ENCODE peak calls at places on chromosomes 3 and 15, in seven cellular contexts. Y is mammary epithelial cell, V is lung, G is AG04450, P is sigmoid colon, D is dorsolateral prefrontal cortex, L is breast epithelium. O is an unnamed sample.

GRCh38 chr3:160184655-160185054 is 40.6 kb upstream of the C3orf80 start:
- DNase-seq in Y (no peak), V (no peak), G (no peak), P (no peak), D (no peak), L (no peak), O (peak; percentile 91)

GRCh38 chr3:114389156-114389555 is 95.3 kb downstream of the TIGIT start:
- DNase-seq in Y (no peak), V (no peak), G (no peak), P (no peak), D (no peak), L (no peak), O (no peak)

GRCh38 chr3:69236808-69237707 is 114.7 kb upstream of the LMOD3 start:
- DNase-seq in Y (no peak), V (no peak), G (no peak), P (no peak), D (no peak), L (no peak), O (no peak)

GRCh38 chr3:127754411-127755304 is 67.7 kb downstream of the MGLL start:
- DNase-seq in Y (no peak), V (no peak), G (no peak), P (no peak), D (no peak), L (no peak), O (no peak)

GRCh38 chr15:41490355-41490754 is 3.3 kb upstream of the ITPKA start:
- DNase-seq in Y (peak; percentile 95), V (no peak), G (peak; percentile 92), P (no peak), D (no peak), L (no peak), O (peak; percentile 97)

GRCh38 chr3:168325684-168326083 is 230.0 kb upstream of the GOLIM4 start:
- DNase-seq in Y (no peak), V (no peak), G (no peak), P (no peak), D (no peak), L (no peak), O (no peak)

GRCh38 chr15:57728436-57728835 is 21.9 kb downstream of the POLR2M start:
- DNase-seq in Y (peak; percentile 44), V (no peak), G (no peak), P (no peak), D (no peak), L (no peak), O (no peak)

GRCh38 chr3:99250272-99250671 is 348.8 kb upstream of the DCBLD2 start:
- DNase-seq in Y (peak; percentile 78), V (no peak), G (no peak), P (no peak), D (no peak), L (no peak), O (peak; percentile 89)

GRCh38 chr15:62850791-62851291 is 191.7 kb upstream of the TPM1 start:
- DNase-seq in Y (peak; percentile 60), V (no peak), G (peak; percentile 56), P (no peak), D (no peak), L (no peak), O (peak; percentile 95)

GRCh38 chr3:117751691-117752090 is 1042.1 kb downstream of the TUSC7 start:
- DNase-seq in Y (no peak), V (no peak), G (no peak), P (no peak), D (no peak), L (no peak), O (no peak)

GRCh38 chr15:95503107-95503506 is 827.4 kb upstream of the NR2F2 start:
- DNase-seq in Y (no peak), V (no peak), G (no peak), P (no peak), D (no peak), L (no peak), O (no peak)

GRCh38 chr3:11117591-11117990 is 36.7 kb upstream of the HRH1 start:
- DNase-seq in Y (no peak), V (no peak), G (no peak), P (no peak), D (no peak), L (no peak), O (no peak)

GRCh38 chr15:101269479-101270223 is 7.6 kb downstream of the SELENOS start:
- DNase-seq in Y (no peak), V (no peak), G (no peak), P (no peak), D (no peak), L (no peak), O (no peak)

GRCh38 chr3:30606301-30607031 is at the start of gene TGFBR2:
- DNase-seq in Y (peak; percentile 98), V (peak; percentile 97), G (peak; percentile 99), P (peak; percentile 99), D (peak; percentile 69), L (peak; percentile 91), O (peak; percentile 99)

GRCh38 chr15:29756358-29757267 is 65.7 kb downstream of the TJP1 start:
- DNase-seq in Y (peak; percentile 87), V (no peak), G (no peak), P (no peak), D (no peak), L (no peak), O (no peak)

GRCh38 chr15:39315200-39315599 is 265.7 kb upstream of the THBS1 start:
- DNase-seq in Y (no peak), V (no peak), G (no peak), P (no peak), D (no peak), L (no peak), O (no peak)

GRCh38 chr15:93942140-93942808 is 289.1 kb upstream of the MCTP2 start:
- DNase-seq in Y (no peak), V (no peak), G (no peak), P (no peak), D (no peak), L (no peak), O (peak; percentile 40)

GRCh38 chr3:125582707-125583106 is 12.6 kb downstream of the OSBPL11 start:
- DNase-seq in Y (no peak), V (no peak), G (no peak), P (no peak), D (no peak), L (no peak), O (no peak)

GRCh38 chr3:114155370-114155821 is 23.5 kb downstream of the DRD3 start:
- DNase-seq in Y (no peak), V (no peak), G (no peak), P (no peak), D (no peak), L (no peak), O (no peak)

GRCh38 chr3:45417949-45418847 is 29.8 kb downstream of the LARS2 start:
- DNase-seq in Y (peak; percentile 21), V (no peak), G (no peak), P (no peak), D (no peak), L (peak; percentile 19), O (no peak)

GRCh38 chr3:195450731-195451229 is 8.0 kb upstream of the ACAP2 start:
- DNase-seq in Y (no peak), V (no peak), G (peak; percentile 85), P (peak; percentile 71), D (no peak), L (no peak), O (no peak)

GRCh38 chr15:89461386-89461785 is 35.0 kb downstream of the RHCG start:
- DNase-seq in Y (no peak), V (no peak), G (no peak), P (no peak), D (no peak), L (no peak), O (no peak)
- H3K27me3 ChIP-seq in Y (no peaks in the 10 kb centered on the region), V (no peaks in the 10 kb centered on the region), G (peaks cover 13% of the 10 kb centered on the region), P (no peaks in the 10 kb centered on the region), D (no peaks in the 10 kb centered on the region), L (no peaks in the 10 kb centered on the region), O (peaks cover 4% of the 10 kb centered on the region)

GRCh38 chr15:79897701-79898113 is 893 bp upstream of the MTHFS start:
- DNase-seq in Y (no peak), V (no peak), G (no peak), P (no peak), D (no peak), L (no peak), O (no peak)
- H3K4me3 ChIP-seq in Y (peak overlapping the region; percentile 51), V (no peak overlapping the region), G (no peak overlapping the region), P (no peak overlapping the region), D (peak overlapping the region; percentile 76), L (peak overlapping the region; percentile 82), O (no peak overlapping the region)

GRCh38 chr15:69602921-69603320 is 150.3 kb downstream of the RPLP1 start:
- DNase-seq in Y (no peak), V (no peak), G (no peak), P (no peak), D (no peak), L (no peak), O (no peak)

GRCh38 chr15:69604050-69604378 is 151.4 kb downstream of the RPLP1 start:
- DNase-seq in Y (peak; percentile 21), V (no peak), G (no peak), P (no peak), D (no peak), L (no peak), O (no peak)

GRCh38 chr15:69603369-69604049 is 150.9 kb downstream of the RPLP1 start:
- DNase-seq in Y (no peak), V (no peak), G (no peak), P (no peak), D (no peak), L (no peak), O (no peak)

GRCh38 chr15:69600556-69601085 is 148.0 kb downstream of the RPLP1 start:
- DNase-seq in Y (no peak), V (no peak), G (no peak), P (no peak), D (no peak), L (no peak), O (no peak)

DNA sequence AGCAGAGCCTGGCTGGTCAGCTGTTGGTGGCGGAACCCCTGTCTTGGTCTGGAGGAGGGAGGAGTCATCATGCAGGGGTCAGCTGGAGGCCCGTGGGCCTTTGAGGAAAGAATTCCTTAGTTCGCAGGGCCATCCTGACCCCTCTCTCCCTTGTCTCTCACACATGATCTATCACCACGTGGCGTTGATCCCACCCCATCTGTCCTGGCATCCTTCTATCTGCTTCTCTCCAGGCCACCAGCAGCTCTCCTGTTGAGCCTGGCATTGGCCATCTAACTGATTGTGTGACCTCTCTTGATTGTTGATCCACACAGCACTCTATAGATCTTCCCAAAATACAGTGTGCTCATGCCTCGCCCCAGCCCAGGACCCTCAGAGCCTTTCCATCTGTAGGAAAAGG is 149.5 kb downstream of the RPLP1 start:
- DNase-seq in Y (no peak), V (no peak), G (no peak), P (no peak), D (no peak), L (no peak), O (no peak)
- H3K27me3 ChIP-seq in Y (peaks cover 14% of the 10 kb centered on the region), V (no peaks in the 10 kb centered on the region), G (peaks cover 50% of the 10 kb centered on the region), P (no peaks in the 10 kb centered on the region), D (peaks cover 13% of the 10 kb centered on the region), L (no peaks in the 10 kb centered on the region), O (peaks cover 31% of the 10 kb centered on the region)

GRCh38 chr15:88469321-88469720 is 1.8 kb downstream of the MRPS11 start:
- DNase-seq in Y (no peak), V (no peak), G (no peak), P (no peak), D (no peak), L (no peak), O (no peak)

GRCh38 chr15:88467935-88468528 is 524 bp downstream of the MRPS11 start:
- DNase-seq in Y (no peak), V (no peak), G (no peak), P (no peak), D (no peak), L (no peak), O (no peak)

GRCh38 chr15:88463870-88464532 is 3.2 kb downstream of the MRPL46 start:
- DNase-seq in Y (no peak), V (no peak), G (no peak), P (no peak), D (no peak), L (no peak), O (no peak)

GRCh38 chr15:88467073-88467934 is at the start of the genes MRPL46 and MRPS11:
- DNase-seq in Y (peak; percentile 80), V (peak; percentile 89), G (peak; percentile 50), P (peak; percentile 91), D (peak; percentile 84), L (peak; percentile 67), O (peak; percentile 71)

GRCh38 chr15:88465633-88466219 is 1.5 kb downstream of the MRPL46 start:
- DNase-seq in Y (peak; percentile 73), V (peak; percentile 57), G (no peak), P (no peak), D (no peak), L (no peak), O (peak; percentile 12)
- H3K4me3 ChIP-seq in Y (no peak overlapping the region), V (no peak overlapping the region), G (no peak overlapping the region), P (no peak overlapping the region), D (no peak overlapping the region), L (no peak overlapping the region), O (peak overlapping the region; percentile 98)

O was measured in astrocyte.